ENCODE peak calls at places on chromosomes 12 and 14, in six cellular contexts. I, U, G, K, M and D are unnamed samples.

GRCh38 chr14:36522972-36523685 is 3.1 kb upstream of the NKX2-1 start:
- DNase-seq in U (no peak), M (no peak), I (no peak), G (no peak), K (no peak), D (no peak)

GRCh38 chr12:91219511-91219910 is 36.9 kb upstream of the DCN start:
- DNase-seq in I (peak; percentile 19), G (peak; percentile 11), K (peak; percentile 58), M (peak; percentile 33), U (no peak), D (no peak)

GRCh38 chr14:104143071-104143470 is 4.7 kb downstream of the KIF26A start:
- DNase-seq in U (no peak), M (no peak), G (no peak), I (no peak), K (no peak), D (no peak)

GRCh38 chr14:101230161-101230850 is 326.8 kb upstream of the RTL1 start:
- DNase-seq in I (no peak), U (peak; percentile 73), K (no peak), G (no peak), M (no peak), D (no peak)

GRCh38 chr12:80230068-80230467 is 130.7 kb downstream of the OTOGL start:
- DNase-seq in I (peak; percentile 47), K (no peak), U (no peak), G (peak; percentile 7), M (peak; percentile 81), D (peak; percentile 22)

GRCh38 chr14:76717508-76717907 is 43.8 kb upstream of the VASH1 start:
- DNase-seq in K (no peak), M (no peak), G (no peak), U (no peak), I (no peak), D (no peak)

GRCh38 chr12:8018666-8019581 is 13.6 kb upstream of the FOXJ2 start:
- DNase-seq in K (no peak), U (no peak), M (peak; percentile 26), G (no peak), I (peak; percentile 16), D (no peak)

GRCh38 chr12:97308576-97309198 is 153.9 kb upstream of the RMST start:
- DNase-seq in M (peak; percentile 62), I (peak; percentile 54), G (peak; percentile 31), K (peak; percentile 65), U (no peak), D (peak; percentile 14)

GRCh38 chr12:18718462-18718861 is 19.4 kb downstream of the PLCZ1 start:
- DNase-seq in M (no peak), U (no peak), K (no peak), G (no peak), I (no peak), D (no peak)

GRCh38 chr12:89212339-89212771 is 139.9 kb downstream of the DUSP6 start:
- DNase-seq in K (no peak), G (no peak), M (peak; percentile 52), I (no peak), U (no peak), D (peak; percentile 95)

GRCh38 chr14:59296508-59296907 is 108.0 kb downstream of the DAAM1 start:
- DNase-seq in M (no peak), I (no peak), G (no peak), U (no peak), K (no peak), D (no peak)

GRCh38 chr14:100028990-100029677 is 36.1 kb upstream of the EVL start:
- DNase-seq in M (peak; percentile 32), I (peak; percentile 72), G (peak; percentile 61), K (peak; percentile 74), U (no peak), D (no peak)

GRCh38 chr12:99121476-99121965 is 476.4 kb downstream of the APAF1 start:
- DNase-seq in K (no peak), G (no peak), M (no peak), U (no peak), I (no peak), D (no peak)

GRCh38 chr12:3720772-3721171 is 32.1 kb downstream of the CRACR2A start:
- DNase-seq in G (no peak), U (no peak), I (no peak), M (no peak), K (no peak), D (no peak)

GRCh38 chr12:48857278-48857994 is 5.5 kb upstream of the DDX23 start:
- DNase-seq in I (no peak), K (no peak), G (no peak), U (no peak), M (no peak), D (no peak)

GRCh38 chr14:72611506-72611905 is 282.4 kb downstream of the DPF3 start:
- DNase-seq in I (no peak), K (no peak), G (no peak), U (no peak), M (no peak), D (no peak)

GRCh38 chr12:89949457-89950195 is 241.0 kb upstream of the ATP2B1 start:
- DNase-seq in G (peak; percentile 76), U (no peak), M (peak; percentile 92), K (peak; percentile 64), I (peak; percentile 83), D (peak; percentile 67)

GRCh38 chr12:39319180-39319579 is 123.7 kb downstream of the KIF21A start:
- DNase-seq in K (no peak), U (no peak), I (no peak), M (no peak), G (no peak), D (no peak)

GRCh38 chr14:25250516-25250915 is 200.6 kb upstream of the STXBP6 start:
- DNase-seq in U (no peak), K (no peak), M (no peak), I (no peak), G (no peak), D (no peak)

GRCh38 chr14:88547386-88547780 is 7.4 kb downstream of the PTPN21 start:
- DNase-seq in K (no peak), M (no peak), I (no peak), U (no peak), G (no peak), D (no peak)

GRCh38 chr14:36700656-36701055 is 39.0 kb downstream of the PAX9 start:
- DNase-seq in G (no peak), K (no peak), M (no peak), U (no peak), I (no peak), D (no peak)

GRCh38 chr14:102049258-102050025 is 37.4 kb downstream of the HSP90AA1 start:
- DNase-seq in U (no peak), K (no peak), I (no peak), M (no peak), G (no peak), D (no peak)

GRCh38 chr12:112606611-112607366 is 184.8 kb upstream of the RPH3A start:
- DNase-seq in K (no peak), G (no peak), I (no peak), M (no peak), U (no peak), D (no peak)

GRCh38 chr14:24542346-24542936 is 33.6 kb downstream of the CTSG start:
- DNase-seq in K (peak; percentile 12), I (no peak), G (no peak), M (no peak), U (no peak), D (peak; percentile 1)

GRCh38 chr12:88895634-88896033 is 315.4 kb upstream of the KITLG start:
- DNase-seq in G (no peak), M (no peak), K (peak; percentile 57), I (no peak), U (no peak), D (no peak)

DNA sequence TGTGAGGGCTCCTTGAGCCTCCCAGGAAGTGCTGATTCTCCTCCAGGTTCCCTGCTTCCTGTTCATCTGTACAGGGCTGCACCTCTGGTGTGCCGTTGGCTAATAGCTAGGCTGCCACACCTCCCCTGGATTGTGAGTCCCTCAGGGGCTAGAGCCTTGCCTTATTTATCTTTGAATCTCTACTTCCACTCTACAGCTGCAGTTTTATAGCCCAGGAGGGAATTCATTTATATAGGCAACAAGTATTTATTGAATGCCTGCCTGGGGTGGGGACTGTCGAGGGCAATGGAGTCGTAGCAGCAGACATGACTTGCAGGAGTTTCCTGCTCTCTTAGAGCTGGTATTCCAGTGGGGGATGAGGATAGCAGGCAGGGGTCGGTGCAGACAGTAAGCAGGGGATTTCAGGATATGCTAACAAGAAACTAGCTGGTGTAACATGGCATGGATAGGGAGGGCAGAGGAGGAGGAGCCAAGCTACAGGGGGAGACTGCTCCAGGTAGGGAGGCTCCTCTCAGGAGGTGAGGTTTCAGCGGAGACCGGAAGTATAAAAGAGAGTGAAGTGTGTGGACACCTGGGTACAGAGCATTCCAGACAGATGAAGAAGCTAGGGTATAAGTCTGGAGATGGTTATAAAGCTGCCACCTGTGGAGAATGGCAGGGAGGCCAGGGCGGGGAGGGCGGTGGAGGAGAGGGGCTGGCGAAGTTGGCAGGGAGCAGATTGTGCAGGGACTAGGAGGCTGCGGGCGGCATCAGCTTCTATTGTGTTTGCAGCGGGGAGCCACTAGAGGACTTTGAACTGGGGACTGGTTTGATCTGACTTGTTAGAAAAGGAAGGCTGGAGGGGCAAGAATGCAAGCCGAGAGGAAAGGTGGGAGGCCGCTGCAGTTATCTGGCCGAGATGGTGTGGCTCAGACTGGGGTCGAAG is 17.2 kb downstream of the USP30 start:
- DNase-seq in I (no peak), U (no peak), K (no peak), G (no peak), M (no peak), D (no peak)
- H3K4me3 ChIP-seq in I (no peak overlapping the region), U (no peak overlapping the region), K (no peak overlapping the region), G (no peak overlapping the region), M (no peak overlapping the region), D (no peak overlapping the region)

DNA sequence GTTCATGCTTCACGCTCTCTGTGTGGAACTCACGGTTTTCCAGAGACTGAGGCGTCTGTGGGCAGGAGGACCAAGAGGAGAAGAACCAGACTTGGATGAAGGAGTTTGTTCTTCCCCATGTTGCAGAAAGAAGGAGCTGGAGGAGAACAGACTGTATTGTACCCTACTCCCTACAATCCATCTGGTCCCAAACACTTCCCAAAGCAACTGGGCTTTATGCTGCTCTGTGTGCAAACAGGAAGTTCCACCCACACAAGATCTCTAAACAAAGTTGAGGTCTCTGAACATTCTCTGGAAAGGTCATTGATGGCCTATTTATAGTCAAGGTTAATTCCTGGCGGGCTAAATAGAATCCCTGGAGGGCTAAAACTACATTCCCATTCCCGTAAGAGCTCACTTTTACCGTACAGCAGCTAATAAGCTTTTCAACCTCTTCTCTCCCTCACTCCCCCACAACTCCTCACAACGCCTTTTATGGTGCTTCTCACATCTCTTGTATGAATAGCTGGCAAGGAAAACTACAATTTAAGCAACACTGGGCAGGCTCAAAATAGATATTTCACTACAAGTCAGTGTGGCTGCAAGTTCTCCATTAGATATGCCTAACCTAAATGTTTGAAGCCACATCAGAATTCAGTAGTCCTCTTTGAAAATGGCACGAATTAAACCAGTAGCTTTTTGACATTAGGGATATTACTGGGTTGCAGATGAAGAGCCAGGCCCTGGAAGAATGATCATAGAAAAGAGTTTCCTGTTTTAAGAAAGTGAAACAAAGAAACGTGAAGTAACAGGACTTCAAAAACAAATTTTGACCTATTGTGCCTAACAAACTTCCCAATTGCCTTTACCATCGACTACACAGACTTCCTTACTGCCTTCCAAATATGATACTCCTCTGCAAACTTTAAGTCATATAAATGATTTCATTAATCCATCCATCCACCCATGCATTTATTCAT is at the start of gene A2M:
- DNase-seq in M (no peak), G (no peak), U (peak; percentile 51), I (peak; percentile 1), K (no peak), D (peak; percentile 41)
- H3K4me3 ChIP-seq in M (no peak within 1 kb of the TSS), G (no peak within 1 kb of the TSS), U (peak within 1 kb of the TSS; percentile 38), I (peak within 1 kb of the TSS; percentile 57), K (peak within 1 kb of the TSS; percentile 36), D (no peak within 1 kb of the TSS)

GRCh38 chr14:67077914-67078313 is 111.3 kb upstream of the GARIN2 start:
- DNase-seq in U (no peak), K (peak; percentile 11), M (no peak), I (no peak), G (no peak), D (no peak)
- H3K4me3 ChIP-seq in U (no peak overlapping the region), K (no peak overlapping the region), M (no peak overlapping the region), I (no peak overlapping the region), G (no peak overlapping the region), D (no peak overlapping the region)

GRCh38 chr12:116693259-116694227 is 44.3 kb downstream of the SPRING1 start:
- DNase-seq in I (no peak), K (no peak), U (no peak), M (no peak), G (no peak), D (no peak)
- H3K4me3 ChIP-seq in I (peak overlapping the region; percentile 8), K (no peak overlapping the region), U (no peak overlapping the region), M (peak overlapping the region; percentile 8), G (peak overlapping the region; percentile 5), D (peak overlapping the region; percentile 24)